ENCODE peak calls at places on chromosomes 11 and 22, in four cellular contexts. H is H1, L is H9, P is IMR-90. A is an unnamed sample.

GRCh38 chr22:26585104-26585790 is 4.7 kb downstream of the TPST2 start:
- DNase-seq in H (no peak), L (no peak), P (peak), A (no peak)

GRCh38 chr11:130218501-130218900 is 58.9 kb downstream of the ST14 start:
- DNase-seq in H (peak), L (no peak), P (no peak), A (no peak)

GRCh38 chr11:2558402-2558801 is 113.6 kb downstream of the KCNQ1 start:
- DNase-seq in H (no peak), L (no peak), P (no peak), A (no peak)

GRCh38 chr11:97962758-97963157 is 1058.0 kb upstream of the CNTN5 start:
- DNase-seq in H (no peak), L (no peak), P (no peak), A (no peak)

GRCh38 chr11:112925516-112926310 is 35.5 kb upstream of the NCAM1 start:
- DNase-seq in H (no peak), L (no peak), P (no peak), A (no peak)

GRCh38 chr11:10307022-10307410 is 2.1 kb downstream of the ADM start:
- DNase-seq in H (no peak), L (no peak), P (no peak), A (no peak)

GRCh38 chr22:35835267-35835997 is 117.8 kb downstream of the APOL5 start:
- DNase-seq in H (no peak), L (no peak), P (peak), A (peak)

GRCh38 chr22:46528121-46528610 is 9.3 kb downstream of the CELSR1 start:
- DNase-seq in H (no peak), L (no peak), P (peak), A (peak)

GRCh38 chr11:74639533-74639932 is 47.2 kb downstream of the POLD3 start:
- DNase-seq in H (no peak), L (no peak), P (no peak), A (no peak)

GRCh38 chr22:29095459-29095858 is 22.6 kb downstream of the KREMEN1 start:
- DNase-seq in H (no peak), L (no peak), P (no peak), A (no peak)

GRCh38 chr11:124194696-124195418 is 11.7 kb downstream of the OR10D3 start:
- DNase-seq in H (peak), L (peak), P (peak), A (peak)

GRCh38 chr22:36002084-36002483 is 26.5 kb downstream of the RBFOX2 start:
- DNase-seq in H (no peak), L (no peak), P (no peak), A (no peak)

GRCh38 chr11:35507688-35508087 is 17.7 kb downstream of the PAMR1 start:
- DNase-seq in H (no peak), L (no peak), P (no peak), A (no peak)

GRCh38 chr11:35540526-35540925 is 15.1 kb upstream of the PAMR1 start:
- DNase-seq in H (no peak), L (no peak), P (peak), A (no peak)

GRCh38 chr22:42376721-42377177 is 55.5 kb downstream of the NFAM1 start:
- DNase-seq in H (no peak), L (peak), P (peak), A (peak)

GRCh38 chr11:87176044-87176443 is 138.3 kb downstream of the TMEM135 start:
- DNase-seq in H (no peak), L (no peak), P (peak), A (peak)

GRCh38 chr22:44638966-44639739 is 62.9 kb upstream of the PRR5 start:
- DNase-seq in H (no peak), L (no peak), P (no peak), A (no peak)

GRCh38 chr11:27710536-27710935 is 10.3 kb upstream of the BDNF start:
- DNase-seq in H (no peak), L (no peak), P (peak), A (no peak)

GRCh38 chr11:30411383-30411782 is 88.5 kb downstream of the ARL14EP start:
- DNase-seq in H (no peak), L (no peak), P (peak), A (no peak)
- H3K18ac ChIP-seq in H (no peak), L (no peak), P (no peak), A (no peak)

GRCh38 chr11:100719809-100720221 is 32.7 kb downstream of the ARHGAP42 start:
- DNase-seq in H (no peak), L (peak), P (peak), A (peak)

GRCh38 chr11:100715163-100715792 is 28.2 kb downstream of the ARHGAP42 start:
- DNase-seq in H (no peak), L (no peak), P (no peak), A (no peak)

GRCh38 chr11:100716848-100717247 is 29.8 kb downstream of the ARHGAP42 start:
- DNase-seq in H (no peak), L (no peak), P (no peak), A (no peak)

DNA sequence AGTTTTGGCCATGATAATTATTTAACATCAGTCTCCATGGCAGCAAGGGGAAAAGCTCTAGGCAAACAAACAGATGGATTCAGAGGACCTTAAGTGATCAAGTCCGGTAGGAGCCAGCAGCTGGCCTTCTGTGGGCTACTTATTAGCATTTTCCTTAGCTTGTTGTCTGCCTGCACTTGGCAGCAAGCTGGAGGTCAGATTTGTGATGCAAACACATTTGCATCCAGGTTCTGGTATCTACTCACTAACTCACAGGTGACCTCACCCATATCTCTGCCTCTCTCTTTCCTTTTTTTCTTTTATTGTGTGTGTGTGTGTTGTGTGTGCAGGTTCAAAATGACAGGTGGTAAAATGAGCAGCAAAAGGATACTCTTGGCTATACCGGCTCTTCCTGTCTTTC is 32.3 kb downstream of the ARHGAP42 start:
- DNase-seq in H (no peak), L (peak), P (peak), A (peak)
- H3K56ac ChIP-seq in H (no peak), L (no peak), P (no peak), A (no peak)

GRCh38 chr11:119207300-119207570 is 1.1 kb downstream of the CBL start:
- DNase-seq in H (no peak), L (no peak), P (no peak), A (no peak)

GRCh38 chr11:119205574-119206511 is at the start of gene CBL:
- DNase-seq in H (peak), L (peak), P (peak), A (peak)

GRCh38 chr11:119207607-119208006 is 1.5 kb downstream of the CBL start:
- DNase-seq in H (no peak), L (no peak), P (no peak), A (no peak)

GRCh38 chr11:119205080-119205479 is 1.1 kb upstream of the CBL start:
- DNase-seq in H (no peak), L (no peak), P (no peak), A (no peak)

DNA sequence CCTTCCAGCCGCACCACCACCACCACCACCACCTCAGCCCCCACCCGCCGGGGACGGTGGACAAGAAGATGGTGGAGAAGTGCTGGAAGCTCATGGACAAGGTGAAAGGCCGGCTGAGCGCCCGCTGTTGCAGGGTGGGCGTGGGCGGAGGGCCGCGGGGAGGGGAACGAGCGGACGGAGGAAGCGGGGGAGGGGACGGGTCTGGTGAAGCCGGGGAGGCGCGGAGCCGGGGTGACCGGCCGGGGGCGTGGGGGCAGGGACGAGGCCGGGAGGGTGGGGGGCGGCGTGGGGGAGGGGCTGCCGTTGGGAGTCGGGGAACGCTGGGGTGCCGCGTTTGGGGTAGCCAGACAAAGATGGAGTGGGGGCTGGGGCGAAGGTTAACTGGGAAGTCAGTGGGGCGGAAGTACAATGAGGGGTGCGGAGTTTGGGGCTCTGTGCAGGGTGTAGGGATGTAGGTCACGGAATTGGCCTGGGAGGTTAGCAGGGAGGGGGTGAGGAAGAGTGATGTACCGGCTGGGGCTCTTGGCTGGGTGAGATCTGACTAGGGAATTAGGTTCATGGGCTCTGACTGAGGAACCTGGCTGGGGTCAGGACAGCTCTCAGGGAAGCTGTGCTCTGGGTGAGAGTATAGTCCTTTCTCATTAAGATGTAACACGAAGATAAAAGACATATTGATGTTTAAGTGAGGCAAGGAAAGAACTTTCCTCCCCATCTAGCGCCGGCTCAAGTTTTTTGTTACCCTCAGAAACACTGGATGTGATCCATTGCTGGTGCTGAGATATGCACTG is 567 bp downstream of the CBL start:
- DNase-seq in H (peak), L (peak), P (no peak), A (peak)
- H2BK15ac ChIP-seq in H (peak), L (no peak), P (peak), A (no peak)

DNA sequence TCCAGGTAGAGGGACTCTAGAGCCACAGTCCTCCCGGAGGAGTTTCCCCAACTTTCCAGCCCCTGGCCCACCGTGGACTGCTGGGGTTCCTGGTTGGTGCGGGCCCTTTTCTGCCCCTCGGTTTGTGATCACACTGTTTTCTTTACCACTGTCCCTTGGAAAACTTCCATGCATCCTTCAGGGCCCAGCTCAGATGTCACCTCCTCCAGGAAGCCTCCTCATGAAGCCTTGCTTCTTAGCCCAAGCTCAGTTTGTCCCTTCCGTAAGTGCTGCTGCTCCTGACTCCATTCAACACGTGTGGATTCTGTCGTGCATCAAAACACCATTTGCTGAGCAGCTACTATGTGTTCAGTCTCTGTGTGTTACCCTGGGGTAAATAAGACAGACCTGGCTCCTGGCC is 15.9 kb upstream of the TPCN2 start:
- DNase-seq in H (no peak), L (no peak), P (no peak), A (no peak)
- H3K18ac ChIP-seq in H (no peak), L (no peak), P (no peak), A (no peak)